ENCODE peak calls at places on chromosomes 2 and 18, in seven cellular contexts. I is fibroblast of mammary gland, J is heart left ventricle, K is HepG2, P is prostate gland, C is fibroblast of lung, R is psoas muscle. Q is an unnamed sample.

GRCh38 chr2:127702395-127703009 is 1.2 kb downstream of the SFT2D3 start:
- DNase-seq in I (no peak), J (no peak), K (no peak), P (no peak), C (no peak), R (no peak), Q (no peak)

GRCh38 chr2:44004735-44005602 is 9.2 kb upstream of the LRPPRC start:
- DNase-seq in I (peak), J (no peak), K (no peak), P (no peak), C (peak), R (no peak), Q (no peak)

GRCh38 chr2:12501469-12502147 is 215.1 kb upstream of the TRIB2 start:
- DNase-seq in I (peak), J (peak), K (no peak), P (no peak), C (no peak), R (peak), Q (peak)

GRCh38 chr18:39698436-39698835 is 2132.8 kb upstream of the CELF4 start:
- DNase-seq in I (peak), J (no peak), K (no peak), P (no peak), C (no peak), R (no peak), Q (no peak)

GRCh38 chr2:189287982-189288494 is 108.5 kb upstream of the COL5A2 start:
- DNase-seq in I (peak), J (no peak), K (peak), P (no peak), C (peak), R (no peak), Q (no peak)

GRCh38 chr2:144785253-144785652 is 265.3 kb upstream of the ZEB2 start:
- DNase-seq in I (no peak), J (no peak), K (no peak), P (no peak), C (no peak), R (no peak), Q (no peak)

GRCh38 chr2:184743096-184743495 is 144.8 kb downstream of the ZNF804A start:
- DNase-seq in I (peak), J (no peak), K (no peak), P (no peak), C (peak), R (no peak), Q (no peak)

GRCh38 chr2:219661197-219661954 is 33.9 kb downstream of the SLC4A3 start:
- DNase-seq in I (peak), J (no peak), K (peak), P (no peak), C (peak), R (no peak), Q (no peak)

GRCh38 chr2:197383825-197384224 is 51.0 kb downstream of the SF3B1 start:
- DNase-seq in I (no peak), J (no peak), K (no peak), P (no peak), C (no peak), R (no peak), Q (no peak)

GRCh38 chr18:24814521-24814920 is 354.1 kb downstream of the HRH4 start:
- DNase-seq in I (no peak), J (no peak), K (no peak), P (no peak), C (no peak), R (no peak), Q (no peak)

GRCh38 chr2:240413813-240414429 is 21.5 kb upstream of the GPC1 start:
- DNase-seq in I (no peak), J (peak), K (no peak), P (no peak), C (no peak), R (no peak), Q (no peak)

GRCh38 chr2:44715671-44716077 is 225.8 kb upstream of the SIX3 start:
- DNase-seq in I (peak), J (no peak), K (peak), P (no peak), C (peak), R (no peak), Q (no peak)

GRCh38 chr2:174585657-174586056 is 11.9 kb downstream of the WIPF1 start:
- DNase-seq in I (no peak), J (no peak), K (no peak), P (no peak), C (no peak), R (no peak), Q (no peak)

GRCh38 chr18:59311631-59312030 is 6.8 kb downstream of the CPLX4 start:
- DNase-seq in I (peak), J (no peak), K (no peak), P (no peak), C (peak), R (no peak), Q (no peak)

GRCh38 chr2:2192385-2192957 is 138.6 kb downstream of the MYT1L start:
- DNase-seq in I (no peak), J (no peak), K (no peak), P (no peak), C (no peak), R (no peak), Q (no peak)

GRCh38 chr2:112004246-112004645 is 50.8 kb upstream of the TMEM87B start:
- DNase-seq in I (no peak), J (peak), K (no peak), P (peak), C (peak), R (peak), Q (no peak)

GRCh38 chr2:222982010-222982908 is 69.7 kb upstream of the KCNE4 start:
- DNase-seq in I (peak), J (no peak), K (peak), P (no peak), C (peak), R (no peak), Q (no peak)

GRCh38 chr2:98465456-98466201 is 21.0 kb downstream of the INPP4A start:
- DNase-seq in I (peak), J (peak), K (no peak), P (no peak), C (peak), R (peak), Q (no peak)

GRCh38 chr18:44712025-44712424 is 31.3 kb downstream of the SETBP1 start:
- DNase-seq in I (no peak), J (no peak), K (no peak), P (no peak), C (no peak), R (no peak), Q (no peak)

GRCh38 chr2:186913870-186914269 is 64.9 kb upstream of the ZSWIM2 start:
- DNase-seq in I (no peak), J (no peak), K (no peak), P (no peak), C (no peak), R (no peak), Q (no peak)

GRCh38 chr2:169738566-169739229 is 5.1 kb downstream of the KLHL23 start:
- DNase-seq in I (no peak), J (no peak), K (no peak), P (no peak), C (no peak), R (no peak), Q (no peak)

GRCh38 chr2:33083671-33084387 is 137.1 kb downstream of the LTBP1 start:
- DNase-seq in I (no peak), J (no peak), K (no peak), P (no peak), C (no peak), R (no peak), Q (no peak)

GRCh38 chr2:69143726-69144360 is 130.9 kb downstream of the ANTXR1 start:
- DNase-seq in I (no peak), J (no peak), K (no peak), P (no peak), C (peak), R (no peak), Q (no peak)

GRCh38 chr2:164954954-164955701 is at the start of gene SLC38A11:
- DNase-seq in I (peak), J (peak), K (no peak), P (peak), C (peak), R (peak), Q (peak)

GRCh38 chr2:239578381-239578780 is 177.6 kb upstream of the HDAC4 start:
- DNase-seq in I (no peak), J (peak), K (no peak), P (no peak), C (no peak), R (peak), Q (no peak)

GRCh38 chr2:121038831-121039230 is 246.2 kb downstream of the TFCP2L1 start:
- DNase-seq in I (no peak), J (no peak), K (no peak), P (peak), C (peak), R (no peak), Q (no peak)

GRCh38 chr2:72694715-72695496 is 130.9 kb downstream of the EXOC6B start:
- DNase-seq in I (peak), J (peak), K (peak), P (no peak), C (peak), R (peak), Q (no peak)

GRCh38 chr2:200318940-200319435 is 12.5 kb downstream of the SPATS2L start:
- DNase-seq in I (no peak), J (no peak), K (peak), P (no peak), C (no peak), R (no peak), Q (no peak)

GRCh38 chr2:37287966-37288365 is 36.7 kb downstream of the PRKD3 start:
- DNase-seq in I (no peak), J (no peak), K (peak), P (no peak), C (no peak), R (no peak), Q (no peak)
- TF ChIP-seq CTCF in I (no peak), J (no peak), K (peak), P (no peak), C (no peak), R (peak), Q (no peak)

GRCh38 chr2:132668986-132669853 is 785 bp downstream of the LYPD1 start:
- DNase-seq in I (no peak), J (no peak), K (no peak), P (no peak), C (peak), R (no peak), Q (no peak)
- TF ChIP-seq CTCF in I (no peak), J (no peak), K (no peak), P (no peak), C (no peak), R (no peak), Q (no peak)

GRCh38 chr2:182210669-182211068 is 216.2 kb downstream of the PDE1A start:
- DNase-seq in I (no peak), J (no peak), K (no peak), P (no peak), C (no peak), R (no peak), Q (no peak)

GRCh38 chr2:182208421-182208820 is 218.4 kb downstream of the PDE1A start:
- DNase-seq in I (no peak), J (no peak), K (no peak), P (no peak), C (no peak), R (no peak), Q (no peak)

DNA sequence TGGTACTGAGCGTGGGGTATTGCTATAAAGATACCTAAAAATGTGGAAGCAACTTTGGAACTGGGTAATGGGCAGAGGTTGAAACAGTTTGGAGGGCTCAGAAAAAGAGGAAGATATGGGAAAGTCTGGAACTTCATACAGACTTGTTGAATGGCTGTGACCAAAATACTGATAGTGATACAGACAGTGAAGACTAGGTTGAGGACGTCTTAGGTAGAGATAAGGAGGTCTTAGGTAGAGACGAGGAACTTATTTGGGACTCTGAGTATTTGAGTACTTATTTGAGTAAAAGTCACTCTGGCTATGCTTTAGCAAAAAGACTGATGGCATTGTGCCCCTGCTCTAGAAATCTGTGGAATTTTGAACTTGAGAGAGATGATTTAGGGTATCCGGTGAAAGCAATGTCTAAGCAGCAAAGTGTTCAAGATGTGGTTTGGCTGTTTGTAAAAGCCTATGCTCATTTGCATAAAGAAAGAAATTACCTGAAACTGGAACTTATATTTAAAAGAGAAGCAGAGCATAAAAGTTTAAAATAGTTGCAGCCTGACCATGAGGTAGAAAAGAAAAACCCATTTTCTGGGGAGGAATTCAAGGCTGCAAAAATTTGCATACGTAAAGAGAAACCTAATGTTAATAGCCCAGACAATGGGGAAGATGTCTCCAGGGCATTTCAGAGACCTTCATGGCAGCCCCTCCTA is 219.6 kb downstream of the PDE1A start:
- DNase-seq in I (no peak), J (no peak), K (no peak), P (no peak), C (peak), R (no peak), Q (no peak)
- TF ChIP-seq CTCF in I (no peak), J (no peak), K (no peak), P (no peak), C (no peak), R (no peak), Q (no peak)

DNA sequence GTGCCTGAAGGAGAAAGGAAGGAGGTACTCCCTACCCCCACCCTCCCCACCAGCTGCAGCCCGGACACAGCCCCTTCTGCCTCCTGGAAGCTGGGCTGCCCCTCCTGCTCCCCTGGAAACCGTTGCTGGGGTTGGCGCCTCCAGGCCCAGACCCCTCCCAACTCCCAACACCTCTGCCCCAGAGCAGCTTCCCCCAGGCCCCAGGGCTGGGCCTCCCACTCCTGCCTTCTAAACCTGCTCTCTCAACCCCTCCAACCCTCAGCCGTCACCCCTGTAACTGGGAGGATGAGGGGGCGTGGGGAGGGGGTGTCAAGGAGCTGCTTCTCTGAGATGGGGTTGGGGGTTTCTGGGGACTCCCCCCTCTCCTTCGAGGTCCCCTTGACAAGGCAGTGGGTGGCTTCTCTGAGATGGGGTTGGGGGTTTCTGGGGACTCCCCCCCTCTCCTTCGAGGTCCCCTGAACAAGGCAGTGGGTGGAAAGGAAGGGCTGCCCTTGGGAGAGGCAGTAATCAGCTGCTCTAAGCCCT is 2.4 kb downstream of the GAREM2 start:
- DNase-seq in I (no peak), J (peak), K (no peak), P (no peak), C (no peak), R (no peak), Q (no peak)
- TF ChIP-seq CTCF in I (no peak), J (no peak), K (no peak), P (no peak), C (no peak), R (no peak), Q (no peak)

DNA sequence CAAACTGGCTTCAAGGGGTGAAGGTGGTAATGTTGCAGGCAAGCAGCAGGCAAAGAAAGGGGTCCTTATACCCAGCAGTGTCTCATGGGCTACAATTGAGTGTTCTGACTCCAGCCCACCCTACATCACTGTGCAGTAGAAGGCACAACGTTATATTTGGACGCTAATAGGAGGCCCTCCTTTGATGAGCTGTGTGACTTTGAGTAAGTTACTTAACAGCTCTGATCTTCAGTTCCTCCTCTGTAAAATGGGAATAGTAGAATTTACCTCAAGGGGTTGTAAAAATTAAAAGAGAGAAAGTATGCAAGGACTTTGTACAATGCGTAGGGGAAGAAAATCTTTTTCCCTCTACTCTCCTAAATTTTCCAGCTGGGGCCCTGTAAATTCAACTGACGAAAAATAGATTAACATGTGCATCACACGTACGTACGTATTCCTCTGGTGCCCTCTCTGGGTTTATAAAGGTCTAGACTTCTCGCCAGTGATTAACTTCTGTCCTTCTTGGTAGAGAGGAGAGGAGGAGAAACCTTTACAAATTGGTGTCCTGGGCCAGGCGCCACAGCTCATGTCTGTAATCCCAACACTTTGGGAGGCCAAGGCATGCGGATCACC is 57.6 kb upstream of the REL start:
- DNase-seq in I (no peak), J (no peak), K (no peak), P (no peak), C (no peak), R (no peak), Q (no peak)
- TF ChIP-seq CTCF in I (no peak), J (no peak), K (no peak), P (no peak), C (no peak), R (no peak), Q (no peak)

DNA sequence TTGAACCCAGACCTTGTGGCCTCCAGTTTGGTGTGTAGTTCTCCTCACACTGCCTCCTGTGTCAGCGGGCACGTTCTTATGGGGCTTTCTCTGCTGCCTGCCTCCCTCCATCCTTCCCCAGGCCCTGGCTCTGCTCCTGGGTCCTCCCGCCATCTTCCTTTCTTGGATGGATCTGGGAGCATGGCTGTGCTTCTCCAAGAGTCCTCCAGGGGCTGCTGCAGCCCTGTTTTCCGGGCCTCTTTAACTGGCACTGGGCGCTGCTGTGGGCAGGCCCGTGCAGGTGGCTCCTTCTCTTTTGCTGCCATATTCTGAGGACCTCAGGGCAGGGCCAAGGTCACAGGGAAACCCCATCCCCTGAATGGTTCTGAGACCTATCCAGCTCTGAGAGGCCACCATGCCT is 17.8 kb downstream of the THNSL2 start:
- DNase-seq in I (no peak), J (no peak), K (peak), P (no peak), C (no peak), R (no peak), Q (no peak)
- TF ChIP-seq CTCF in I (peak), J (no peak), K (peak), P (no peak), C (no peak), R (no peak), Q (no peak)

DNA sequence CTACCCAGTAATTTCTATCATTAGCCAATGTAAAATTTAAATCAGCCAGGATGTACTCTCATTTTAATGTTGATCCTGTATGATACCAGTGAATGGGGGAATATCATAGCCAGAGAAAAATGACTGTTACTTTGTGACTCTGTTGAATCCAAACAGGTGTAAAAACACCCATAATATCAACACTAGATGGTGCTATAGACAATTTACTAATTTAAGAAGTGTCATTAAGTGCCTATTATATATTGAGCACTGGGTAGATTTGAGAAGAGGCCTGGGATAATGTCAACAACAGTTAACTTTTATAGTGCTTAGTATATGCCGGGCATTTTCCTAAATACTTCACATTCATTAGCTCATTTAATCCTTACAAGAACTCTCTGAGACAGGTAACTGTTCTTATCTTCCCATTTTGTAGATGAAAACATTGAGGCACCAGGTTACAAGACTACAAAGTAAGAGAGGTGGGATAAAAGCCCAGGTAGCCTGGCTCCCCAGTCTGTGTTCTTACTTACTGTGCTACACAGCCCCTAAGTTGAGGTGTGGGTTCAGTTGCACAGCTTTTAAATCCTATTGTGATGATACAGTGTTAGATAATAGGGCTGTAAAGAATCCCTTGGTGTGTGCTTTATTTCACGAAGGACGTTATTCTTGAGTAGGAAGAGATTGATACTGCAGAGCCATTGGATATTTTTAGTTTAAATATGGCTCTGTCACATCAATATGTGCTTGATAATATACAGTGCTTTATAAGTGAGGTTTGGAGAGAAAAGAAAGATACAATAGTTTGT is 325.5 kb downstream of the AGPS start:
- DNase-seq in I (peak), J (no peak), K (no peak), P (no peak), C (no peak), R (no peak), Q (no peak)
- TF ChIP-seq CTCF in I (peak), J (no peak), K (peak), P (no peak), C (no peak), R (peak), Q (no peak)

GRCh38 chr2:217944923-217945322 is 57.9 kb downstream of the TNS1 start:
- DNase-seq in I (no peak), J (no peak), K (no peak), P (no peak), C (no peak), R (no peak), Q (no peak)
- TF ChIP-seq CTCF in I (no peak), J (no peak), K (no peak), P (no peak), C (no peak), R (no peak), Q (no peak)

GRCh38 chr2:134985061-134985460 is 62.2 kb downstream of the MAP3K19 start:
- DNase-seq in I (no peak), J (no peak), K (no peak), P (no peak), C (no peak), R (no peak), Q (no peak)

GRCh38 chr2:134988994-134989605 is 58.1 kb downstream of the MAP3K19 start:
- DNase-seq in I (peak), J (no peak), K (peak), P (no peak), C (peak), R (no peak), Q (no peak)
- TF ChIP-seq CTCF in I (peak), J (peak), K (peak), P (no peak), C (no peak), R (peak), Q (no peak)

GRCh38 chr18:21134895-21135294 is 23.3 kb upstream of the ROCK1 start:
- DNase-seq in I (peak), J (no peak), K (no peak), P (no peak), C (peak), R (no peak), Q (no peak)
- TF ChIP-seq CTCF in I (peak), J (no peak), K (peak), P (no peak), C (no peak), R (peak), Q (no peak)

Q was measured in activated B cell treated with CpG ODN at 0.5 μM for 24 hours.